ENCODE peak calls at places on chromosomes 2 and 18, in seven cellular contexts. One of them, this sample, is unnamed.

GRCh38 chr2:138504546-138505239 is 3.1 kb downstream of the SPOPL start:
- DNase-seq in AG09309: no peak
- DNase-seq in brain microvascular endothelial cell: no peak
- DNase-seq in adrenal gland: no peak
- DNase-seq in dorsolateral prefrontal cortex: no peak
- DNase-seq in fibroblast of the aortic adventitia: no peak
- DNase-seq in astrocyte of the spinal cord: no peak
- DNase-seq in this sample: no peak

GRCh38 chr2:68435605-68436004 is 31.5 kb downstream of the FBXO48 start:
- DNase-seq in AG09309: peak
- DNase-seq in brain microvascular endothelial cell: no peak
- DNase-seq in adrenal gland: no peak
- DNase-seq in dorsolateral prefrontal cortex: no peak
- DNase-seq in fibroblast of the aortic adventitia: peak
- DNase-seq in astrocyte of the spinal cord: no peak
- DNase-seq in this sample: peak

GRCh38 chr2:71455741-71456569 is 2.6 kb downstream of the DYSF start:
- DNase-seq in AG09309: no peak
- DNase-seq in brain microvascular endothelial cell: no peak
- DNase-seq in adrenal gland: no peak
- DNase-seq in dorsolateral prefrontal cortex: no peak
- DNase-seq in fibroblast of the aortic adventitia: no peak
- DNase-seq in astrocyte of the spinal cord: peak
- DNase-seq in this sample: no peak

GRCh38 chr2:118970396-118971135 is 28.6 kb downstream of the MARCO start:
- DNase-seq in AG09309: no peak
- DNase-seq in brain microvascular endothelial cell: no peak
- DNase-seq in adrenal gland: no peak
- DNase-seq in dorsolateral prefrontal cortex: no peak
- DNase-seq in fibroblast of the aortic adventitia: no peak
- DNase-seq in astrocyte of the spinal cord: no peak
- DNase-seq in this sample: no peak

GRCh38 chr2:105114551-105114950 is 76.7 kb downstream of the MRPS9 start:
- DNase-seq in AG09309: peak
- DNase-seq in brain microvascular endothelial cell: peak
- DNase-seq in adrenal gland: peak
- DNase-seq in dorsolateral prefrontal cortex: no peak
- DNase-seq in fibroblast of the aortic adventitia: peak
- DNase-seq in astrocyte of the spinal cord: peak
- DNase-seq in this sample: peak

GRCh38 chr2:208531361-208531760 is 124.8 kb downstream of the PTH2R start:
- DNase-seq in AG09309: no peak
- DNase-seq in brain microvascular endothelial cell: no peak
- DNase-seq in adrenal gland: no peak
- DNase-seq in dorsolateral prefrontal cortex: no peak
- DNase-seq in fibroblast of the aortic adventitia: no peak
- DNase-seq in astrocyte of the spinal cord: no peak
- DNase-seq in this sample: no peak

GRCh38 chr2:238927746-238928519 is 80.0 kb downstream of the TWIST2 start:
- DNase-seq in AG09309: no peak
- DNase-seq in brain microvascular endothelial cell: no peak
- DNase-seq in adrenal gland: no peak
- DNase-seq in dorsolateral prefrontal cortex: no peak
- DNase-seq in fibroblast of the aortic adventitia: no peak
- DNase-seq in astrocyte of the spinal cord: no peak
- DNase-seq in this sample: no peak

GRCh38 chr2:213199871-213200270 is 48.5 kb upstream of the IKZF2 start:
- DNase-seq in AG09309: no peak
- DNase-seq in brain microvascular endothelial cell: peak
- DNase-seq in adrenal gland: peak
- DNase-seq in dorsolateral prefrontal cortex: no peak
- DNase-seq in fibroblast of the aortic adventitia: peak
- DNase-seq in astrocyte of the spinal cord: peak
- DNase-seq in this sample: peak

GRCh38 chr2:235263205-235264120 is 230.4 kb upstream of the AGAP1 start:
- DNase-seq in AG09309: no peak
- DNase-seq in brain microvascular endothelial cell: peak
- DNase-seq in adrenal gland: peak
- DNase-seq in dorsolateral prefrontal cortex: peak
- DNase-seq in fibroblast of the aortic adventitia: peak
- DNase-seq in astrocyte of the spinal cord: peak
- DNase-seq in this sample: peak

GRCh38 chr2:239216614-239217273 is 184.1 kb downstream of the HDAC4 start:
- DNase-seq in AG09309: no peak
- DNase-seq in brain microvascular endothelial cell: no peak
- DNase-seq in adrenal gland: no peak
- DNase-seq in dorsolateral prefrontal cortex: no peak
- DNase-seq in fibroblast of the aortic adventitia: no peak
- DNase-seq in astrocyte of the spinal cord: no peak
- DNase-seq in this sample: no peak

GRCh38 chr18:46373787-46374186 is 269.6 kb downstream of the HAUS1 start:
- DNase-seq in AG09309: no peak
- DNase-seq in brain microvascular endothelial cell: no peak
- DNase-seq in adrenal gland: no peak
- DNase-seq in dorsolateral prefrontal cortex: no peak
- DNase-seq in fibroblast of the aortic adventitia: no peak
- DNase-seq in astrocyte of the spinal cord: no peak
- DNase-seq in this sample: no peak

GRCh38 chr2:120278901-120279300 is 26.2 kb downstream of the RALB start:
- DNase-seq in AG09309: no peak
- DNase-seq in brain microvascular endothelial cell: no peak
- DNase-seq in adrenal gland: no peak
- DNase-seq in dorsolateral prefrontal cortex: no peak
- DNase-seq in fibroblast of the aortic adventitia: no peak
- DNase-seq in astrocyte of the spinal cord: no peak
- DNase-seq in this sample: no peak

GRCh38 chr2:120279708-120280107 is 27.1 kb downstream of the RALB start:
- DNase-seq in AG09309: no peak
- DNase-seq in brain microvascular endothelial cell: no peak
- DNase-seq in adrenal gland: no peak
- DNase-seq in dorsolateral prefrontal cortex: no peak
- DNase-seq in fibroblast of the aortic adventitia: no peak
- DNase-seq in astrocyte of the spinal cord: no peak
- DNase-seq in this sample: no peak

GRCh38 chr2:120287183-120288015 is 34.7 kb downstream of the RALB start:
- DNase-seq in AG09309: peak
- DNase-seq in brain microvascular endothelial cell: peak
- DNase-seq in adrenal gland: peak
- DNase-seq in dorsolateral prefrontal cortex: peak
- DNase-seq in fibroblast of the aortic adventitia: peak
- DNase-seq in astrocyte of the spinal cord: peak
- DNase-seq in this sample: peak

GRCh38 chr2:120288016-120288373 is 35.3 kb downstream of the RALB start:
- DNase-seq in AG09309: no peak
- DNase-seq in brain microvascular endothelial cell: no peak
- DNase-seq in adrenal gland: no peak
- DNase-seq in dorsolateral prefrontal cortex: no peak
- DNase-seq in fibroblast of the aortic adventitia: no peak
- DNase-seq in astrocyte of the spinal cord: no peak
- DNase-seq in this sample: no peak

DNA sequence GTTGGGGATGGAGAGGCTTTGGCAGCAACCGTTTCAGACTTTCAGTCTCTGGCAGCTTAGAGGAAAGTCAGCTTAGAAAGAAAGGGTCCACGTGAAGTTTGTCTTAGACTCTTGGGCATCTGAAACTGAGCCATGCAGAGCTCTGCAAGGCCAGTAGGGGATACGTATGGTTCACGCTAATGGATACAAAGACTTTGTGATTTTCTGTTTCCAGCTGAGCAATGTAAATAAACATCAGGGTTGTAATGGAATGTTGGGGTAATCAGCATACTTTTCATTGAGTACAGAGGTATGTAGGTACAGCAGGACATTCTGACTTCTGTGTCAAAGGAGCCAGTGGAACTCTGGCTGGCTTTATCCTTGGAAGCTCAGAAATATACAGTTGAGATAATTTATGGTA is 31.0 kb downstream of the RALB start:
- DNase-seq in AG09309: no peak
- DNase-seq in brain microvascular endothelial cell: no peak
- DNase-seq in adrenal gland: no peak
- DNase-seq in dorsolateral prefrontal cortex: no peak
- DNase-seq in fibroblast of the aortic adventitia: peak
- DNase-seq in astrocyte of the spinal cord: peak
- DNase-seq in this sample: peak
- TF ChIP-seq CTCF in AG09309: peak
- TF ChIP-seq CTCF in brain microvascular endothelial cell: peak
- TF ChIP-seq CTCF in adrenal gland: no peak
- TF ChIP-seq CTCF in dorsolateral prefrontal cortex: no peak
- TF ChIP-seq CTCF in fibroblast of the aortic adventitia: peak
- TF ChIP-seq CTCF in astrocyte of the spinal cord: peak
- TF ChIP-seq CTCF in this sample: peak

GRCh38 chr2:241282553-241282952 is 32.9 kb downstream of the HDLBP start:
- DNase-seq in AG09309: no peak
- DNase-seq in brain microvascular endothelial cell: no peak
- DNase-seq in adrenal gland: no peak
- DNase-seq in dorsolateral prefrontal cortex: no peak
- DNase-seq in fibroblast of the aortic adventitia: no peak
- DNase-seq in astrocyte of the spinal cord: no peak
- DNase-seq in this sample: no peak

GRCh38 chr2:241279828-241280227 is 35.6 kb downstream of the HDLBP start:
- DNase-seq in AG09309: no peak
- DNase-seq in brain microvascular endothelial cell: no peak
- DNase-seq in adrenal gland: no peak
- DNase-seq in dorsolateral prefrontal cortex: no peak
- DNase-seq in fibroblast of the aortic adventitia: no peak
- DNase-seq in astrocyte of the spinal cord: no peak
- DNase-seq in this sample: no peak

GRCh38 chr2:241275910-241276309 is 39.6 kb downstream of the HDLBP start:
- DNase-seq in AG09309: no peak
- DNase-seq in brain microvascular endothelial cell: no peak
- DNase-seq in adrenal gland: no peak
- DNase-seq in dorsolateral prefrontal cortex: no peak
- DNase-seq in fibroblast of the aortic adventitia: no peak
- DNase-seq in astrocyte of the spinal cord: no peak
- DNase-seq in this sample: no peak

GRCh38 chr2:241279413-241279812 is 36.1 kb downstream of the HDLBP start:
- DNase-seq in AG09309: no peak
- DNase-seq in brain microvascular endothelial cell: peak
- DNase-seq in adrenal gland: no peak
- DNase-seq in dorsolateral prefrontal cortex: no peak
- DNase-seq in fibroblast of the aortic adventitia: peak
- DNase-seq in astrocyte of the spinal cord: no peak
- DNase-seq in this sample: peak

GRCh38 chr2:241280291-241280690 is 35.2 kb downstream of the HDLBP start:
- DNase-seq in AG09309: no peak
- DNase-seq in brain microvascular endothelial cell: no peak
- DNase-seq in adrenal gland: no peak
- DNase-seq in dorsolateral prefrontal cortex: no peak
- DNase-seq in fibroblast of the aortic adventitia: no peak
- DNase-seq in astrocyte of the spinal cord: no peak
- DNase-seq in this sample: no peak
- H3K4me3 ChIP-seq in AG09309: no peak
- H3K4me3 ChIP-seq in brain microvascular endothelial cell: no peak
- H3K4me3 ChIP-seq in adrenal gland: no peak
- H3K4me3 ChIP-seq in dorsolateral prefrontal cortex: no peak
- H3K4me3 ChIP-seq in fibroblast of the aortic adventitia: no peak
- H3K4me3 ChIP-seq in astrocyte of the spinal cord: no peak
- H3K4me3 ChIP-seq in this sample: no peak

DNA sequence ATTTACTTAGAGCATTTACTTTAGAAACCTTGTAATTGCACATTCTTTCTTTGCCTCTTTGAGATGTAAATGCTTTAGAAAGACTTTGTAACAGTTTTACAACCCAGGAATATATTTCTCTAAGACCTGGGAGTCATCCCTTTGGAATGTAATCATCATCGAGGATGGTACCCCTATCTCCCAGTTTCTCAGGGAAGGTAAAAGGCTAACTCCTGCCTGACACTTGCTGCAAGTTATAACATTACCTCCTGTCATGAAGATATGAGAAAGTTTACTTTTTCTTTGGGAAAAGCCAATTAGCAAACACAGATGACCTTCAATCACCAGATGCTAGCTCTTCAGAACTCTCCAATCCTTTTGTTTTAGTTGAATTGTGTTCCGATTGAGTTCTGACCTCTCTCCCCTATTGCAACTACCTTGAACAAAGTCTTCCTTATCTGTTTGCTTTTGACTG is 420.3 kb upstream of the FSIP2 start:
- DNase-seq in AG09309: no peak
- DNase-seq in brain microvascular endothelial cell: no peak
- DNase-seq in adrenal gland: no peak
- DNase-seq in dorsolateral prefrontal cortex: no peak
- DNase-seq in fibroblast of the aortic adventitia: no peak
- DNase-seq in astrocyte of the spinal cord: no peak
- DNase-seq in this sample: no peak
- TF ChIP-seq CTCF in AG09309: no peak
- TF ChIP-seq CTCF in brain microvascular endothelial cell: no peak
- TF ChIP-seq CTCF in adrenal gland: no peak
- TF ChIP-seq CTCF in dorsolateral prefrontal cortex: no peak
- TF ChIP-seq CTCF in fibroblast of the aortic adventitia: no peak
- TF ChIP-seq CTCF in astrocyte of the spinal cord: no peak
- TF ChIP-seq CTCF in this sample: no peak

GRCh38 chr2:157830696-157831570 is 45.2 kb downstream of the ACVR1 start:
- DNase-seq in AG09309: peak
- DNase-seq in brain microvascular endothelial cell: peak
- DNase-seq in adrenal gland: peak
- DNase-seq in dorsolateral prefrontal cortex: no peak
- DNase-seq in fibroblast of the aortic adventitia: peak
- DNase-seq in astrocyte of the spinal cord: peak
- DNase-seq in this sample: peak
- H3K4me3 ChIP-seq in AG09309: no peak
- H3K4me3 ChIP-seq in brain microvascular endothelial cell: no peak
- H3K4me3 ChIP-seq in adrenal gland: no peak
- H3K4me3 ChIP-seq in dorsolateral prefrontal cortex: no peak
- H3K4me3 ChIP-seq in fibroblast of the aortic adventitia: no peak
- H3K4me3 ChIP-seq in astrocyte of the spinal cord: no peak
- H3K4me3 ChIP-seq in this sample: no peak

GRCh38 chr2:45483997-45484396 is 127.1 kb downstream of the SRBD1 start:
- DNase-seq in AG09309: no peak
- DNase-seq in brain microvascular endothelial cell: no peak
- DNase-seq in adrenal gland: no peak
- DNase-seq in dorsolateral prefrontal cortex: no peak
- DNase-seq in fibroblast of the aortic adventitia: peak
- DNase-seq in astrocyte of the spinal cord: no peak
- DNase-seq in this sample: peak
- TF ChIP-seq CTCF in AG09309: peak
- TF ChIP-seq CTCF in brain microvascular endothelial cell: peak
- TF ChIP-seq CTCF in adrenal gland: no peak
- TF ChIP-seq CTCF in dorsolateral prefrontal cortex: no peak
- TF ChIP-seq CTCF in fibroblast of the aortic adventitia: peak
- TF ChIP-seq CTCF in astrocyte of the spinal cord: peak
- TF ChIP-seq CTCF in this sample: peak

DNA sequence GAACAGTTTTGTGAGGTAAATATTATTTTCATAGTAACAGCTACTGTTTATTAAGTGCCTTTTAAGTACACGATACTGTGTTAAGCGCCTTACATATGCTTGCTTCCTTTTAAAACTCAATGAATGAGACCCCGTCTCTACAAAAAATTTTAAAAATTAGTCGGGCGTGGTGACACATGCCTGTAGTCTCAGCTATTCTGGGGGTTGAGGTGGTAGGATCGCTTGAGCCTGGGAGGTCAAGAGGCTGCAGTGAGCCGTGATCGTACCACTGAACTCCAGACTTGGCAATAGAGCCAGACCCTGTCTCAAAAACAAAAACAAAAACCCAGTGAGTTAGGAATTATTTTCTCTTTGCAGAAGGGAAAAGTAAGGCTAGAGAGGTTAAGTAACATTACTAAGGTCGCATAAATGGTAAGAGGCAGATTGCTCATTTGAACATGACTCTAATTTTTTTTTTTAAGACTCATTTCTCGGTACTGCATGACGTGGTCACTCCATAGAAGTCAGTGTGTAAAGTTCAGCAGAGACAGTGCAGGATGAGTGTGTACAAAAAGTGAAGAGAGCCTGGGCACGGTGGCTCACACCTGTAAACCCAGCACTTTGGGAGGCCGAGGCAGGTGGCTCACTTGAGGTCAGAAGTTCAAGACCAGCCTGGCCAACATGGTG is 1.1 kb downstream of the METAP1D start:
- DNase-seq in AG09309: no peak
- DNase-seq in brain microvascular endothelial cell: no peak
- DNase-seq in adrenal gland: no peak
- DNase-seq in dorsolateral prefrontal cortex: no peak
- DNase-seq in fibroblast of the aortic adventitia: no peak
- DNase-seq in astrocyte of the spinal cord: no peak
- DNase-seq in this sample: no peak
- H3K4me3 ChIP-seq in AG09309: peak
- H3K4me3 ChIP-seq in brain microvascular endothelial cell: no peak
- H3K4me3 ChIP-seq in adrenal gland: no peak
- H3K4me3 ChIP-seq in dorsolateral prefrontal cortex: no peak
- H3K4me3 ChIP-seq in fibroblast of the aortic adventitia: peak
- H3K4me3 ChIP-seq in astrocyte of the spinal cord: peak
- H3K4me3 ChIP-seq in this sample: no peak